ENCODE peak calls at places on chromosome 15, in six cellular contexts. D is adrenal gland, F is tibial artery, E is neuronal stem cell, P is keratinocyte, R is sigmoid colon. A is an unnamed sample. For H3K4me1, the result is how much of the 10 kb centered on the place peaks cover.

GRCh38 chr15:64274541-64274940 is 81.4 kb downstream of the CSNK1G1 start:
- DNase-seq in R (no peak), F (no peak), P (no peak), D (no peak), E (no peak), A (no peak)

GRCh38 chr15:72579814-72580213 is 74.7 kb upstream of the GOLGA6B start:
- DNase-seq in D (no peak), R (no peak), E (no peak), P (no peak), F (no peak), A (no peak)

GRCh38 chr15:82056900-82057825 is 11.3 kb upstream of the MEX3B start:
- DNase-seq in D (no peak), P (no peak), E (no peak), R (no peak), F (no peak), A (no peak)

GRCh38 chr15:40050788-40051615 is 12.0 kb upstream of the SRP14 start:
- DNase-seq in F (no peak), R (peak), E (peak), D (no peak), P (no peak), A (no peak)

GRCh38 chr15:56794923-56795329 is 61.6 kb upstream of the ZNF280D start:
- DNase-seq in R (no peak), D (no peak), F (no peak), E (no peak), P (no peak), A (no peak)

GRCh38 chr15:58466566-58466965 is 34.8 kb downstream of the LIPC start:
- DNase-seq in R (no peak), D (no peak), F (no peak), E (no peak), P (no peak), A (no peak)

GRCh38 chr15:80875568-80875967 is 96.4 kb downstream of the CEMIP start:
- DNase-seq in D (no peak), E (no peak), R (no peak), P (no peak), F (peak), A (no peak)

GRCh38 chr15:81520480-81520879 is 146.5 kb upstream of the TMC3 start:
- DNase-seq in P (no peak), E (no peak), F (no peak), R (no peak), D (no peak), A (no peak)

GRCh38 chr15:37056168-37056893 is 44.0 kb downstream of the MEIS2 start:
- DNase-seq in E (peak), F (peak), R (peak), D (no peak), P (no peak), A (no peak)

GRCh38 chr15:62964251-62964650 is 78.3 kb upstream of the TPM1 start:
- DNase-seq in E (no peak), P (no peak), D (no peak), F (no peak), R (no peak), A (peak)

GRCh38 chr15:58274885-58275284 is 136.7 kb downstream of the AQP9 start:
- DNase-seq in R (no peak), P (no peak), F (no peak), D (no peak), E (no peak), A (no peak)

GRCh38 chr15:78178056-78178455 is 28.9 kb downstream of the IDH3A start:
- DNase-seq in P (no peak), F (no peak), E (no peak), R (no peak), D (no peak), A (peak)

GRCh38 chr15:47506543-47507090 is 210.7 kb upstream of the SEMA6D start:
- DNase-seq in F (no peak), D (peak), R (no peak), P (no peak), E (no peak), A (no peak)

GRCh38 chr15:71186971-71187960 is 72.0 kb downstream of the THSD4 start:
- DNase-seq in E (peak), R (no peak), F (no peak), D (no peak), P (no peak), A (no peak)

GRCh38 chr15:46450112-46450809 is 815.4 kb downstream of the SQOR start:
- DNase-seq in D (no peak), E (no peak), F (no peak), P (no peak), R (no peak), A (no peak)

GRCh38 chr15:72202302-72202701 is 4.7 kb upstream of the GRAMD2A start:
- DNase-seq in F (no peak), R (no peak), P (no peak), D (no peak), E (no peak), A (no peak)

GRCh38 chr15:38702178-38702912 is 137.7 kb upstream of the RASGRP1 start:
- DNase-seq in P (no peak), R (no peak), D (no peak), F (no peak), E (no peak), A (peak)

GRCh38 chr15:51579012-51579411 is 43.6 kb downstream of the DMXL2 start:
- DNase-seq in R (no peak), E (no peak), F (no peak), P (no peak), D (no peak), A (no peak)

GRCh38 chr15:92018535-92019239 is 165.2 kb downstream of the SLCO3A1 start:
- DNase-seq in R (no peak), E (no peak), P (no peak), D (no peak), F (no peak), A (no peak)

GRCh38 chr15:26572606-26573350 is 200.1 kb downstream of the GABRB3 start:
- DNase-seq in E (no peak), R (no peak), D (no peak), F (no peak), P (no peak), A (no peak)

GRCh38 chr15:72835289-72835890 is 51.8 kb upstream of the ADPGK start:
- DNase-seq in R (no peak), D (no peak), P (no peak), F (no peak), E (peak), A (peak)

GRCh38 chr15:96583671-96584070 is 253.2 kb downstream of the NR2F2 start:
- DNase-seq in E (no peak), D (no peak), P (no peak), R (no peak), F (no peak), A (no peak)

GRCh38 chr15:72117448-72117697 is 577 bp downstream of the MYO9A start:
- DNase-seq in P (peak), D (peak), F (peak), R (peak), E (peak), A (peak)

GRCh38 chr15:88638626-88639372 is at the start of gene ISG20:
- DNase-seq in E (peak), F (peak), P (peak), D (peak), R (peak), A (peak)

GRCh38 chr15:60074181-60074885 is 70.2 kb downstream of the FOXB1 start:
- DNase-seq in E (no peak), P (no peak), R (no peak), D (no peak), F (no peak), A (peak)

GRCh38 chr15:49037546-49037940 is 8.7 kb downstream of the SECISBP2L start:
- DNase-seq in R (no peak), F (no peak), D (no peak), E (no peak), P (no peak), A (no peak)

GRCh38 chr15:100334905-100335304 is 6.9 kb downstream of the ADAMTS17 start:
- DNase-seq in R (no peak), D (no peak), E (no peak), P (no peak), F (no peak), A (no peak)
- H3K4me1 ChIP-seq in R (under half), D (under half), E (under half), P (under half), F (under half), A (under half)

GRCh38 chr15:90025461-90026033 is 24.4 kb downstream of the ZNF710 start:
- DNase-seq in F (no peak), P (no peak), D (no peak), R (no peak), E (no peak), A (no peak)
- H3K27ac ChIP-seq in F (no peak), P (no peak), D (no peak), R (no peak), E (no peak), A (no peak)

GRCh38 chr15:28058082-28058481 is 41.0 kb downstream of the OCA2 start:
- DNase-seq in F (no peak), E (no peak), D (no peak), R (no peak), P (no peak), A (no peak)
- H3K4me1 ChIP-seq in F (under half), E (under half), D (under half), R (under half), P (under half), A (under half)

GRCh38 chr15:45387379-45388007 is 9.1 kb upstream of the GATM start:
- DNase-seq in F (no peak), D (no peak), E (no peak), R (no peak), P (no peak), A (no peak)

GRCh38 chr15:45385568-45385967 is 7.2 kb upstream of the GATM start:
- DNase-seq in R (no peak), P (no peak), D (no peak), E (no peak), F (no peak), A (no peak)

GRCh38 chr15:45384700-45385099 is 6.4 kb upstream of the GATM start:
- DNase-seq in D (no peak), R (no peak), E (no peak), F (no peak), P (no peak), A (no peak)

GRCh38 chr15:45386974-45387373 is 8.6 kb upstream of the GATM start:
- DNase-seq in D (no peak), P (no peak), E (no peak), F (no peak), R (no peak), A (no peak)

GRCh38 chr15:45386420-45386819 is 8.1 kb upstream of the GATM start:
- DNase-seq in R (no peak), E (no peak), F (no peak), D (no peak), P (no peak), A (no peak)
- H3K27ac ChIP-seq in R (no peak), E (no peak), F (peak), D (no peak), P (no peak), A (no peak)

GRCh38 chr15:27679621-27680521 is 419.2 kb downstream of the OCA2 start:
- DNase-seq in R (no peak), P (no peak), F (no peak), E (no peak), D (no peak), A (no peak)
- H3K4me1 ChIP-seq in R (under half), P (under half), F (under half), E (under half), D (under half), A (under half)

DNA sequence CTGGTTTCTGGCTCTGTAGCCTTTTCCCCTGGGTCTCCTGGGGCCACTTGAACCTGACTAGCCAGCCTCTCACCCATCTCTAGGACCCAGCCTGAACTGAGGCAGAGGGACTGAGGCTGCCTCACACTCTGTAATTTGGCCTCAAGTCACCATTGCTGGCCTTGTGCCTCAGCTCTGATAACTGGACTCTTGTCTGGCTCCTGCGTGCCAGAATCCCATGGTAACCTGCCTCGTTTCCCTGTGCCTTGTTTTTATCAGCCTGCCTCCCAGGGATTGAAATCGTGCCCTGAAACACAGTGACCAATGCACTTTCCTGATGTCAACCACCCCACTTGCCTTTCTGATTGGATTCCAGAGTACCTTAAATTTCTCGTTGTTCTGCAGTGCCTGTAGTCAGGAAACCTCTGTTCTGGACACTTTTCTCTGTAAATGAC is 27.9 kb downstream of the CRTC3 start:
- DNase-seq in E (no peak), F (peak), P (no peak), R (peak), D (peak), A (peak)
- H3K27ac ChIP-seq in E (no peak), F (peak), P (no peak), R (peak), D (peak), A (peak)

GRCh38 chr15:69127226-69127625 is 33.2 kb upstream of the GLCE start:
- DNase-seq in R (no peak), F (no peak), P (no peak), D (no peak), E (no peak), A (no peak)

GRCh38 chr15:69125236-69125635 is 35.2 kb upstream of the GLCE start:
- DNase-seq in R (no peak), D (no peak), F (no peak), P (no peak), E (no peak), A (no peak)

GRCh38 chr15:69121198-69121828 is 39.1 kb upstream of the GLCE start:
- DNase-seq in D (no peak), E (no peak), P (no peak), R (no peak), F (no peak), A (no peak)

GRCh38 chr15:69129026-69129385 is 31.4 kb upstream of the GLCE start:
- DNase-seq in P (no peak), F (no peak), D (no peak), E (no peak), R (no peak), A (no peak)

DNA sequence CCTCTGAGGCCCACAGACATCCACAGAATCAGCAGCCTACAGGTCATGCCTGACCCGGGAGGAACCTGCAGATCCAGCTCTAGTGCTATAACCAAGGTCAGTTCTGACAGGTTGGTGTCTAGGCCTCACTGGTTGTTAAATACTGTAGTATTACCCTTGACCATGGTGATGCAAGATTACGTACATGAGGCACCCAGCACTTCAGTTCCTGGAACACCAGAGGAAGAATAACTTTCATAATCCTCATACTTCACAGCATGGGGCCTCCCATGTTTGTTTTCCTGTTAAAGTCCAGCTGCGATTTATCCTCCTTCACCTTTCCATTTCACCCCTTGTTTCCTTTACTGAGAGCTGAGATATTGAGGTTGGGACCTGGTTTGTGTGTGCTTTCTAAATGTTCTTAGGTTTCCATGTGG is 34.4 kb upstream of the GLCE start:
- DNase-seq in E (no peak), P (no peak), R (no peak), D (no peak), F (no peak), A (peak)
- H3K4me1 ChIP-seq in E (under half), P (under half), R (under half), D (under half), F (under half), A (under half)

A was measured in colonic mucosa.